ENCODE peak calls at places on chromosome 7, in eight cellular contexts. One of them, this sample, is unnamed.
A peak's percentile ranks its signal among the peaks of the same experiment; 100 is the strongest.

GRCh38 chr7:100127866-100128601 is 1.3 kb downstream of the MBLAC1 start:
- DNase-seq in M059J: no peak
- DNase-seq in CD8-positive, alpha-beta T cell: peak; percentile 27
- DNase-seq in NCI-H2081: no peak
- DNase-seq in Panc1: no peak
- DNase-seq in hepatic stellate cell: peak; percentile 36
- DNase-seq in neural progenitor cell: peak; percentile 66
- DNase-seq in COR-L47: no peak
- DNase-seq in this sample: peak; percentile 58

GRCh38 chr7:36637417-36637816 is 86.9 kb downstream of the AOAH start:
- DNase-seq in M059J: no peak
- DNase-seq in CD8-positive, alpha-beta T cell: no peak
- DNase-seq in NCI-H2081: no peak
- DNase-seq in Panc1: no peak
- DNase-seq in hepatic stellate cell: no peak
- DNase-seq in neural progenitor cell: no peak
- DNase-seq in COR-L47: no peak
- DNase-seq in this sample: no peak

GRCh38 chr7:7103343-7104313 is 78.7 kb upstream of the C1GALT1 start:
- DNase-seq in M059J: peak; percentile 71
- DNase-seq in CD8-positive, alpha-beta T cell: no peak
- DNase-seq in NCI-H2081: peak; percentile 77
- DNase-seq in Panc1: peak; percentile 50
- DNase-seq in hepatic stellate cell: peak; percentile 55
- DNase-seq in neural progenitor cell: peak; percentile 55
- DNase-seq in COR-L47: peak; percentile 62
- DNase-seq in this sample: peak; percentile 77

GRCh38 chr7:74604326-74605020 is 53.0 kb upstream of the GTF2I start:
- DNase-seq in M059J: peak; percentile 69
- DNase-seq in CD8-positive, alpha-beta T cell: no peak
- DNase-seq in NCI-H2081: no peak
- DNase-seq in Panc1: peak; percentile 45
- DNase-seq in hepatic stellate cell: no peak
- DNase-seq in neural progenitor cell: no peak
- DNase-seq in COR-L47: peak; percentile 5
- DNase-seq in this sample: no peak

GRCh38 chr7:18345641-18346234 is 149.8 kb upstream of the HDAC9 start:
- DNase-seq in M059J: peak; percentile 63
- DNase-seq in CD8-positive, alpha-beta T cell: peak; percentile 25
- DNase-seq in NCI-H2081: peak; percentile 76
- DNase-seq in Panc1: peak; percentile 43
- DNase-seq in hepatic stellate cell: no peak
- DNase-seq in neural progenitor cell: peak; percentile 68
- DNase-seq in COR-L47: peak; percentile 53
- DNase-seq in this sample: peak; percentile 88

GRCh38 chr7:29894238-29894637 is 87.9 kb downstream of the WIPF3 start:
- DNase-seq in M059J: no peak
- DNase-seq in CD8-positive, alpha-beta T cell: no peak
- DNase-seq in NCI-H2081: no peak
- DNase-seq in Panc1: no peak
- DNase-seq in hepatic stellate cell: no peak
- DNase-seq in neural progenitor cell: no peak
- DNase-seq in COR-L47: no peak
- DNase-seq in this sample: no peak

GRCh38 chr7:18494821-18495408 is 634 bp upstream of the HDAC9 start:
- DNase-seq in M059J: peak; percentile 54
- DNase-seq in CD8-positive, alpha-beta T cell: no peak
- DNase-seq in NCI-H2081: peak; percentile 75
- DNase-seq in Panc1: no peak
- DNase-seq in hepatic stellate cell: no peak
- DNase-seq in neural progenitor cell: no peak
- DNase-seq in COR-L47: peak; percentile 40
- DNase-seq in this sample: peak; percentile 15

GRCh38 chr7:70599446-70600190 is 532.3 kb upstream of the GALNT17 start:
- DNase-seq in M059J: peak; percentile 29
- DNase-seq in CD8-positive, alpha-beta T cell: no peak
- DNase-seq in NCI-H2081: no peak
- DNase-seq in Panc1: no peak
- DNase-seq in hepatic stellate cell: no peak
- DNase-seq in neural progenitor cell: no peak
- DNase-seq in COR-L47: no peak
- DNase-seq in this sample: peak; percentile 40

GRCh38 chr7:4753610-4754432 is 21.6 kb upstream of the AP5Z1 start:
- DNase-seq in M059J: peak; percentile 59
- DNase-seq in CD8-positive, alpha-beta T cell: peak; percentile 95
- DNase-seq in NCI-H2081: peak; percentile 45
- DNase-seq in Panc1: peak; percentile 35
- DNase-seq in hepatic stellate cell: peak; percentile 63
- DNase-seq in neural progenitor cell: peak; percentile 85
- DNase-seq in COR-L47: peak; percentile 66
- DNase-seq in this sample: peak; percentile 89

GRCh38 chr7:5177060-5177459 is 13.0 kb upstream of the WIPI2 start:
- DNase-seq in M059J: peak; percentile 89
- DNase-seq in CD8-positive, alpha-beta T cell: no peak
- DNase-seq in NCI-H2081: no peak
- DNase-seq in Panc1: no peak
- DNase-seq in hepatic stellate cell: peak; percentile 84
- DNase-seq in neural progenitor cell: peak; percentile 43
- DNase-seq in COR-L47: no peak
- DNase-seq in this sample: no peak

GRCh38 chr7:148867571-148868377 is 16.3 kb downstream of the EZH2 start:
- DNase-seq in M059J: no peak
- DNase-seq in CD8-positive, alpha-beta T cell: no peak
- DNase-seq in NCI-H2081: no peak
- DNase-seq in Panc1: no peak
- DNase-seq in hepatic stellate cell: no peak
- DNase-seq in neural progenitor cell: no peak
- DNase-seq in COR-L47: no peak
- DNase-seq in this sample: peak; percentile 30

GRCh38 chr7:141675431-141676210 is 26.3 kb downstream of the DENND11 start:
- DNase-seq in M059J: no peak
- DNase-seq in CD8-positive, alpha-beta T cell: no peak
- DNase-seq in NCI-H2081: peak; percentile 26
- DNase-seq in Panc1: no peak
- DNase-seq in hepatic stellate cell: no peak
- DNase-seq in neural progenitor cell: no peak
- DNase-seq in COR-L47: no peak
- DNase-seq in this sample: no peak

GRCh38 chr7:35248576-35249536 is 5.0 kb downstream of the TBX20 start:
- DNase-seq in M059J: peak; percentile 49
- DNase-seq in CD8-positive, alpha-beta T cell: no peak
- DNase-seq in NCI-H2081: no peak
- DNase-seq in Panc1: no peak
- DNase-seq in hepatic stellate cell: no peak
- DNase-seq in neural progenitor cell: no peak
- DNase-seq in COR-L47: no peak
- DNase-seq in this sample: peak; percentile 63

GRCh38 chr7:149717481-149717880 is 55.9 kb downstream of the ZNF467 start:
- DNase-seq in M059J: no peak
- DNase-seq in CD8-positive, alpha-beta T cell: no peak
- DNase-seq in NCI-H2081: no peak
- DNase-seq in Panc1: no peak
- DNase-seq in hepatic stellate cell: no peak
- DNase-seq in neural progenitor cell: no peak
- DNase-seq in COR-L47: no peak
- DNase-seq in this sample: no peak

GRCh38 chr7:96337519-96337918 is 15.6 kb upstream of the SLC25A13 start:
- DNase-seq in M059J: no peak
- DNase-seq in CD8-positive, alpha-beta T cell: no peak
- DNase-seq in NCI-H2081: no peak
- DNase-seq in Panc1: no peak
- DNase-seq in hepatic stellate cell: no peak
- DNase-seq in neural progenitor cell: no peak
- DNase-seq in COR-L47: no peak
- DNase-seq in this sample: no peak

GRCh38 chr7:157211710-157212109 is 73.0 kb downstream of the UBE3C start:
- DNase-seq in M059J: no peak
- DNase-seq in CD8-positive, alpha-beta T cell: no peak
- DNase-seq in NCI-H2081: peak; percentile 37
- DNase-seq in Panc1: no peak
- DNase-seq in hepatic stellate cell: no peak
- DNase-seq in neural progenitor cell: no peak
- DNase-seq in COR-L47: no peak
- DNase-seq in this sample: no peak

GRCh38 chr7:39735903-39736302 is 112.5 kb downstream of the RALA start:
- DNase-seq in M059J: peak; percentile 74
- DNase-seq in CD8-positive, alpha-beta T cell: no peak
- DNase-seq in NCI-H2081: no peak
- DNase-seq in Panc1: no peak
- DNase-seq in hepatic stellate cell: no peak
- DNase-seq in neural progenitor cell: no peak
- DNase-seq in COR-L47: no peak
- DNase-seq in this sample: no peak

GRCh38 chr7:2004841-2005351 is 227.8 kb downstream of the MAD1L1 start:
- DNase-seq in M059J: no peak
- DNase-seq in CD8-positive, alpha-beta T cell: no peak
- DNase-seq in NCI-H2081: no peak
- DNase-seq in Panc1: no peak
- DNase-seq in hepatic stellate cell: no peak
- DNase-seq in neural progenitor cell: no peak
- DNase-seq in COR-L47: no peak
- DNase-seq in this sample: no peak

GRCh38 chr7:100667331-100668068 is 6.0 kb upstream of the GNB2 start:
- DNase-seq in M059J: no peak
- DNase-seq in CD8-positive, alpha-beta T cell: no peak
- DNase-seq in NCI-H2081: no peak
- DNase-seq in Panc1: no peak
- DNase-seq in hepatic stellate cell: no peak
- DNase-seq in neural progenitor cell: no peak
- DNase-seq in COR-L47: no peak
- DNase-seq in this sample: no peak

GRCh38 chr7:2350055-2350454 is 4.6 kb upstream of the EIF3B start:
- DNase-seq in M059J: no peak
- DNase-seq in CD8-positive, alpha-beta T cell: no peak
- DNase-seq in NCI-H2081: no peak
- DNase-seq in Panc1: no peak
- DNase-seq in hepatic stellate cell: no peak
- DNase-seq in neural progenitor cell: no peak
- DNase-seq in COR-L47: no peak
- DNase-seq in this sample: no peak

GRCh38 chr7:2629740-2630681 is 1.8 kb upstream of the TTYH3 start:
- DNase-seq in M059J: peak; percentile 70
- DNase-seq in CD8-positive, alpha-beta T cell: no peak
- DNase-seq in NCI-H2081: no peak
- DNase-seq in Panc1: no peak
- DNase-seq in hepatic stellate cell: no peak
- DNase-seq in neural progenitor cell: no peak
- DNase-seq in COR-L47: no peak
- DNase-seq in this sample: no peak

GRCh38 chr7:75649462-75649861 is 89.3 kb downstream of the HIP1 start:
- DNase-seq in M059J: peak; percentile 40
- DNase-seq in CD8-positive, alpha-beta T cell: no peak
- DNase-seq in NCI-H2081: peak; percentile 55
- DNase-seq in Panc1: no peak
- DNase-seq in hepatic stellate cell: no peak
- DNase-seq in neural progenitor cell: no peak
- DNase-seq in COR-L47: peak; percentile 66
- DNase-seq in this sample: no peak

GRCh38 chr7:96287168-96287567 is 34.7 kb downstream of the SLC25A13 start:
- DNase-seq in M059J: no peak
- DNase-seq in CD8-positive, alpha-beta T cell: no peak
- DNase-seq in NCI-H2081: no peak
- DNase-seq in Panc1: no peak
- DNase-seq in hepatic stellate cell: no peak
- DNase-seq in neural progenitor cell: no peak
- DNase-seq in COR-L47: no peak
- DNase-seq in this sample: no peak

GRCh38 chr7:44131173-44132009 is 8.0 kb upstream of the POLD2 start:
- DNase-seq in M059J: peak; percentile 50
- DNase-seq in CD8-positive, alpha-beta T cell: no peak
- DNase-seq in NCI-H2081: peak; percentile 9
- DNase-seq in Panc1: no peak
- DNase-seq in hepatic stellate cell: no peak
- DNase-seq in neural progenitor cell: peak; percentile 48
- DNase-seq in COR-L47: no peak
- DNase-seq in this sample: peak; percentile 50

GRCh38 chr7:71868797-71869196 is 543.3 kb downstream of the CALN1 start:
- DNase-seq in M059J: peak; percentile 94
- DNase-seq in CD8-positive, alpha-beta T cell: no peak
- DNase-seq in NCI-H2081: no peak
- DNase-seq in Panc1: peak; percentile 10
- DNase-seq in hepatic stellate cell: no peak
- DNase-seq in neural progenitor cell: no peak
- DNase-seq in COR-L47: no peak
- DNase-seq in this sample: no peak

GRCh38 chr7:91947948-91948347 is 7.3 kb downstream of the AKAP9 start:
- DNase-seq in M059J: no peak
- DNase-seq in CD8-positive, alpha-beta T cell: no peak
- DNase-seq in NCI-H2081: no peak
- DNase-seq in Panc1: no peak
- DNase-seq in hepatic stellate cell: no peak
- DNase-seq in neural progenitor cell: no peak
- DNase-seq in COR-L47: no peak
- DNase-seq in this sample: no peak

GRCh38 chr7:1367501-1367900 is 91.8 kb downstream of the MICALL2 start:
- DNase-seq in M059J: no peak
- DNase-seq in CD8-positive, alpha-beta T cell: no peak
- DNase-seq in NCI-H2081: no peak
- DNase-seq in Panc1: no peak
- DNase-seq in hepatic stellate cell: no peak
- DNase-seq in neural progenitor cell: no peak
- DNase-seq in COR-L47: no peak
- DNase-seq in this sample: no peak

GRCh38 chr7:34320926-34321609 is 336.9 kb upstream of the NPSR1 start:
- DNase-seq in M059J: peak; percentile 92
- DNase-seq in CD8-positive, alpha-beta T cell: peak; percentile 14
- DNase-seq in NCI-H2081: peak; percentile 67
- DNase-seq in Panc1: peak; percentile 58
- DNase-seq in hepatic stellate cell: peak; percentile 65
- DNase-seq in neural progenitor cell: peak; percentile 79
- DNase-seq in COR-L47: peak; percentile 40
- DNase-seq in this sample: peak; percentile 90

GRCh38 chr7:80634505-80634904 is 3.9 kb upstream of the CD36 start:
- DNase-seq in M059J: peak; percentile 78
- DNase-seq in CD8-positive, alpha-beta T cell: no peak
- DNase-seq in NCI-H2081: no peak
- DNase-seq in Panc1: peak; percentile 38
- DNase-seq in hepatic stellate cell: no peak
- DNase-seq in neural progenitor cell: no peak
- DNase-seq in COR-L47: no peak
- DNase-seq in this sample: no peak

GRCh38 chr7:94011714-94012353 is 7.7 kb upstream of the BET1 start:
- DNase-seq in M059J: no peak
- DNase-seq in CD8-positive, alpha-beta T cell: no peak
- DNase-seq in NCI-H2081: no peak
- DNase-seq in Panc1: no peak
- DNase-seq in hepatic stellate cell: no peak
- DNase-seq in neural progenitor cell: no peak
- DNase-seq in COR-L47: no peak
- DNase-seq in this sample: no peak

GRCh38 chr7:83015921-83016320 is 146.8 kb downstream of the PCLO start:
- DNase-seq in M059J: no peak
- DNase-seq in CD8-positive, alpha-beta T cell: no peak
- DNase-seq in NCI-H2081: no peak
- DNase-seq in Panc1: no peak
- DNase-seq in hepatic stellate cell: no peak
- DNase-seq in neural progenitor cell: no peak
- DNase-seq in COR-L47: no peak
- DNase-seq in this sample: no peak

GRCh38 chr7:136405931-136406777 is 429.0 kb upstream of the MTPN start:
- DNase-seq in M059J: peak; percentile 68
- DNase-seq in CD8-positive, alpha-beta T cell: no peak
- DNase-seq in NCI-H2081: peak; percentile 86
- DNase-seq in Panc1: peak; percentile 50
- DNase-seq in hepatic stellate cell: peak; percentile 22
- DNase-seq in neural progenitor cell: peak; percentile 84
- DNase-seq in COR-L47: peak; percentile 28
- DNase-seq in this sample: peak; percentile 88

GRCh38 chr7:123918309-123918708 is 6.7 kb upstream of the SPAM1 start:
- DNase-seq in M059J: no peak
- DNase-seq in CD8-positive, alpha-beta T cell: no peak
- DNase-seq in NCI-H2081: no peak
- DNase-seq in Panc1: no peak
- DNase-seq in hepatic stellate cell: no peak
- DNase-seq in neural progenitor cell: no peak
- DNase-seq in COR-L47: no peak
- DNase-seq in this sample: no peak

GRCh38 chr7:76300210-76300731 is 2.2 kb upstream of the HSPB1 start:
- DNase-seq in M059J: peak; percentile 90
- DNase-seq in CD8-positive, alpha-beta T cell: no peak
- DNase-seq in NCI-H2081: peak; percentile 68
- DNase-seq in Panc1: peak; percentile 76
- DNase-seq in hepatic stellate cell: no peak
- DNase-seq in neural progenitor cell: no peak
- DNase-seq in COR-L47: peak; percentile 42
- DNase-seq in this sample: no peak

This sample was measured in GM23338.